ENCODE peak calls at places on chromosomes 7 and 10, in ten cellular contexts. J is lower lobe of right lung; Q is mammary epithelial cell; C is hepatocyte; A is brain microvascular endothelial cell; L is thoracic aorta; H is CD8-positive, alpha-beta T cell; F is HCT116; D is spleen; M is breast epithelium. W is an unnamed sample.

GRCh38 chr7:156257904-156258303 is 382.7 kb upstream of the RNF32 start:
- DNase-seq in H (no peak), F (no peak), L (no peak), Q (no peak), J (no peak), A (no peak), M (no peak), C (no peak), D (no peak), W (no peak)

GRCh38 chr10:114294549-114294948 is 55.5 kb downstream of the VWA2 start:
- DNase-seq in M (no peak), L (no peak), H (no peak), C (no peak), A (no peak), J (no peak), F (no peak), Q (no peak), D (no peak), W (no peak)

GRCh38 chr7:25083201-25083600 is 41.9 kb downstream of the CYCS start:
- DNase-seq in L (no peak), M (no peak), D (no peak), C (no peak), Q (peak; percentile 57), H (no peak), F (no peak), J (no peak), A (no peak), W (no peak)

GRCh38 chr10:44801383-44802327 is 109.5 kb upstream of the TMEM72 start:
- DNase-seq in L (peak; percentile 36), A (peak; percentile 99), F (peak; percentile 34), D (no peak), C (peak; percentile 48), Q (peak; percentile 78), J (peak; percentile 90), M (peak; percentile 79), H (no peak), W (peak; percentile 56)

GRCh38 chr10:5685764-5686240 is 1.2 kb downstream of the TASOR2 start:
- DNase-seq in H (no peak), C (peak; percentile 26), J (no peak), M (no peak), D (no peak), F (no peak), Q (no peak), A (no peak), L (no peak), W (peak; percentile 21)

GRCh38 chr10:127537924-127538323 is 11.2 kb upstream of the NPS start:
- DNase-seq in D (no peak), H (no peak), F (no peak), J (no peak), A (no peak), C (no peak), L (no peak), M (no peak), Q (no peak), W (no peak)

GRCh38 chr10:33371234-33371633 is 36.8 kb upstream of the NRP1 start:
- DNase-seq in A (no peak), L (no peak), J (no peak), Q (no peak), C (no peak), D (no peak), H (no peak), F (no peak), M (no peak), W (no peak)

GRCh38 chr10:100729877-100730738 is 15.3 kb upstream of the PAX2 start:
- DNase-seq in M (no peak), C (no peak), J (no peak), Q (no peak), D (peak; percentile 60), L (no peak), H (no peak), F (no peak), A (no peak), W (no peak)

DNA sequence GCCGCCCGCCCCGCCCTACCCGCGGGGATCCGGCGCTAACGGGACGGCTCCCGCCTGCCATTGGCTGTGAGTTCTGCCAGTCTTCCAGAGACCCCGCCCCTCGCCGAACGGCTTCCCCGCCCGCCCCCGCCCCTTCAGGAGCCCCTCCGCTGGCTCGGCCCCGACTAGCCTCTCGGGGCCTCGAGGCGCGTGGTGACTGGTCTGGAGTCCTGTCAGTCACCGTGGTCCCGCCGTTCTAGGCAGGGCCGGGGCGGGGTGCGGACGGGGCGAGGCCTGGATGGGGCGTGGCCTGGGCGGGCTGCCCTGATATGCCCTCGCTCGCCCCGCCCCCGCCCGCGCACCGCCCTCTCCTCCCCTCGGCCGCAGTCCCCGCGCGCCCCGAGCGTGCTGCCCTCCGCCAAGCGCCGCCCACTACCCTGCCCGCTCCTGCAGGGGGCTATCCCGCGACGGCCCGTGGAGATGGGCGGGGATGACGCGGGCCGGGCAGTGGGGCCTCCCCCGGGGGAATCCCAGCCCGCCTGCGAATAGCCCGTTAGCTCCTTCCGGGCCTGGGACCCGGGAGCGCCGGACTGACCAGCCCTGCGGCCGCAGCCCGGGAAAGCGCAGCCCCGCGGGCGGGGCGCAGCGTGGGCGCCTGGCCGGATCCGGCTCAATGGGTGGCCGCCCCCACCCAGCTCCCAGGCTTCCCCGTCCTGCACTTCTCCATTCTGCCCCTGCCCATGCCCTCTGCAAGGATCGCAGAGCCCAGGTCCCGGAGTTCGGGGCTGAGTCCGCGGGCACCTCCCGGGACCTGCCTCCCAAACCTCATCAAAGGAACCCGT is 444 bp upstream of the HIP1 start:
- DNase-seq in F (peak; percentile 95), D (peak; percentile 100), J (peak; percentile 100), Q (peak; percentile 98), L (peak; percentile 97), H (peak; percentile 99), M (peak; percentile 99), A (peak; percentile 98), C (peak; percentile 100), W (peak; percentile 100)
- TF ChIP-seq CTCF in F (no peak), D (no peak), J (no peak), Q (no peak), L (peak; percentile 25), H (no peak), M (peak; percentile 10), A (no peak), C (no peak), W (no peak)

GRCh38 chr10:4093438-4093837 is 308.4 kb upstream of the KLF6 start:
- DNase-seq in Q (no peak), H (no peak), C (no peak), A (no peak), L (no peak), D (no peak), M (no peak), F (no peak), J (no peak), W (no peak)

GRCh38 chr10:4083509-4084003 is 298.5 kb upstream of the KLF6 start:
- DNase-seq in C (peak; percentile 39), J (no peak), L (no peak), F (no peak), Q (no peak), A (no peak), D (no peak), H (no peak), M (no peak), W (peak; percentile 77)

GRCh38 chr10:4082851-4083250 is 297.8 kb upstream of the KLF6 start:
- DNase-seq in Q (no peak), D (no peak), H (no peak), A (no peak), C (no peak), L (no peak), F (no peak), J (no peak), M (no peak), W (peak; percentile 40)

GRCh38 chr10:4086041-4086886 is 301.3 kb upstream of the KLF6 start:
- DNase-seq in D (no peak), Q (no peak), F (no peak), H (no peak), A (no peak), L (no peak), J (no peak), M (no peak), C (no peak), W (peak; percentile 86)

GRCh38 chr10:4088354-4089066 is 303.5 kb upstream of the KLF6 start:
- DNase-seq in M (no peak), J (no peak), Q (no peak), L (no peak), F (no peak), C (no peak), D (no peak), A (no peak), H (no peak), W (no peak)
- H3K27ac ChIP-seq in M (no peak overlapping the region), J (no peak overlapping the region), Q (no peak overlapping the region), L (no peak overlapping the region), F (no peak overlapping the region), C (no peak overlapping the region), D (no peak overlapping the region), A (no peak overlapping the region), H (no peak overlapping the region), W (no peak overlapping the region)

GRCh38 chr7:1511829-1512422 is 7.7 kb upstream of the INTS1 start:
- DNase-seq in F (no peak), L (no peak), J (no peak), A (no peak), M (no peak), Q (no peak), C (no peak), D (peak; percentile 78), H (no peak), W (no peak)
- H3K4me3 ChIP-seq in F (no peak overlapping the region), L (no peak overlapping the region), J (no peak overlapping the region), A (no peak overlapping the region), M (no peak overlapping the region), Q (no peak overlapping the region), C (no peak overlapping the region), D (no peak overlapping the region), H (no peak overlapping the region), W (no peak overlapping the region)

GRCh38 chr10:116772901-116773300 is 30.5 kb upstream of the HSPA12A start:
- DNase-seq in J (no peak), F (no peak), H (no peak), Q (no peak), L (no peak), A (no peak), D (no peak), C (no peak), M (no peak), W (no peak)

GRCh38 chr10:116770281-116770680 is 27.9 kb upstream of the HSPA12A start:
- DNase-seq in J (no peak), F (no peak), A (no peak), D (no peak), H (no peak), M (no peak), Q (no peak), C (no peak), L (no peak), W (no peak)

GRCh38 chr10:116769791-116770190 is 27.4 kb upstream of the HSPA12A start:
- DNase-seq in M (no peak), F (no peak), J (no peak), D (no peak), C (no peak), L (no peak), A (peak; percentile 92), Q (no peak), H (no peak), W (no peak)

GRCh38 chr10:116771891-116772290 is 29.5 kb upstream of the HSPA12A start:
- DNase-seq in H (no peak), F (no peak), D (no peak), L (no peak), C (no peak), Q (no peak), A (no peak), M (no peak), J (no peak), W (no peak)

DNA sequence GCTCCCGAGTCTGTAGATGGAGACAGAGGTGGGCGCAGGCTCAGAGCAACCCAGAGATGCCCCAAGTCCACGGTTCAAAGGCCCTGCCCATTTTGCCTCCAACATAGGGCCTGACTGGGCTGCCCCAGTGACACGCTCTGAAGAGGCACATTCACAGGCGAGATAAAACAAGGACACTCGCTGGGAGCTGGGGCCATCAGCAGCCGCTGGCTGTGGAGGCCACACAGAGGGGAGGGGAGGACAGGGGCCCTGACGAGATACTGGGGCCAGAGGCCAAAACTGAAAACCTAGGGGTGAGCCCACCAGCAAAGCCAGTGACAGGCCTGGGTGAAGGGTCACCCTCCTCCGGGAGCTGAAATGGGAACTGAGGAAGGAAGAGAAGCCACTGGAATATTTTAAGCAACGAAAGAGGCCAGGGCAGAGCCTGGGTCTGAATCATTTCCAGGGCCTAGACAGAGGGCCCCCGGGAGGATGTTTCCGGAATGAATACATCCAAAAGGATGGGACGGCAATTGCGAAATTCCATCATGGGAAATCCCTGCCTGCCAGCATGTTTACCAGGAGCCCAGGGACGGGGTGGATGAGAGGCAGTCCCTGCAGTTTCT is 28.8 kb upstream of the HSPA12A start:
- DNase-seq in A (peak; percentile 85), H (no peak), M (peak; percentile 34), J (no peak), Q (peak; percentile 91), F (no peak), D (no peak), C (peak; percentile 72), L (no peak), W (peak; percentile 95)
- TF ChIP-seq CTCF in A (no peak), H (no peak), M (no peak), J (no peak), Q (no peak), F (no peak), D (no peak), C (no peak), L (no peak), W (no peak)

W was measured in cardiac muscle cell.